ENCODE peak calls at places on chromosomes 4 and X, in six cellular contexts. C is pancreas, W is endothelial cell of umbilical vein, Y is fibroblast of lung, O is K562, V is heart left ventricle. P is an unnamed sample.
A peak's percentile ranks its signal among the peaks of the same experiment; 100 is the strongest.

GRCh38 chr4:20298986-20299385 is 47.3 kb downstream of the SLIT2 start:
- DNase-seq in V (no peak), W (no peak), O (no peak), C (no peak), Y (no peak), P (no peak)

GRCh38 chr4:184747034-184747830 is 13.3 kb upstream of the CENPU start:
- DNase-seq in O (peak; percentile 40), C (peak; percentile 91), Y (no peak), V (no peak), W (no peak), P (peak; percentile 44)

GRCh38 chr4:168724960-168725359 is 228.1 kb downstream of the PALLD start:
- DNase-seq in O (no peak), W (no peak), C (no peak), Y (peak; percentile 82), V (no peak), P (no peak)

GRCh38 chrX:28675173-28675572 is 87.9 kb downstream of the IL1RAPL1 start:
- DNase-seq in W (no peak), C (no peak), O (no peak), V (no peak), Y (no peak), P (no peak)

GRCh38 chr4:55158957-55159356 is 33.6 kb upstream of the KDR start:
- DNase-seq in C (no peak), O (no peak), Y (no peak), V (no peak), W (no peak), P (no peak)

GRCh38 chr4:45662996-45663395 is 460.9 kb downstream of the GABRG1 start:
- DNase-seq in O (no peak), V (peak; percentile 49), W (no peak), Y (peak; percentile 87), C (no peak), P (peak; percentile 48)

GRCh38 chrX:40504801-40505605 is 75.8 kb upstream of the ATP6AP2 start:
- DNase-seq in V (no peak), C (no peak), W (no peak), Y (peak; percentile 46), O (no peak), P (no peak)

GRCh38 chr4:96809563-96809962 is 969.7 kb downstream of the PDHA2 start:
- DNase-seq in V (no peak), Y (no peak), O (no peak), W (no peak), C (no peak), P (no peak)

GRCh38 chr4:127145001-127145400 is 487.8 kb upstream of the INTU start:
- DNase-seq in Y (no peak), C (no peak), V (no peak), O (no peak), W (no peak), P (no peak)

GRCh38 chrX:123743312-123743711 is 10.5 kb upstream of the THOC2 start:
- DNase-seq in Y (no peak), C (no peak), O (peak; percentile 12), V (no peak), W (no peak), P (no peak)

GRCh38 chr4:133355636-133356035 is 206.5 kb downstream of the PCDH10 start:
- DNase-seq in V (no peak), C (no peak), Y (peak; percentile 1), W (no peak), O (no peak), P (no peak)

GRCh38 chr4:123699823-123700822 is 303.5 kb downstream of the SPRY1 start:
- DNase-seq in C (no peak), V (peak; percentile 31), Y (peak; percentile 89), O (no peak), W (peak; percentile 84), P (no peak)

GRCh38 chr4:157818946-157819692 is 353.7 kb downstream of the GASK1B start:
- DNase-seq in W (no peak), V (no peak), O (no peak), Y (no peak), C (no peak), P (no peak)

GRCh38 chrX:134747006-134747405 is 88.7 kb upstream of the PLAC1 start:
- DNase-seq in C (no peak), O (no peak), V (no peak), Y (no peak), W (no peak), P (no peak)

GRCh38 chr4:41535911-41536361 is 2.0 kb upstream of the LIMCH1 start:
- DNase-seq in O (no peak), V (no peak), Y (no peak), W (peak; percentile 92), C (no peak), P (no peak)

GRCh38 chr4:17636696-17637351 is 22.4 kb downstream of the MED28 start:
- DNase-seq in C (peak; percentile 40), W (peak; percentile 56), V (peak; percentile 64), O (peak; percentile 70), Y (peak; percentile 75), P (peak; percentile 69)

GRCh38 chr4:171186700-171187099 is 626.5 kb upstream of the GALNTL6 start:
- DNase-seq in O (no peak), V (no peak), Y (no peak), W (no peak), C (peak; percentile 21), P (no peak)

GRCh38 chr4:677431-678293 is 3.3 kb downstream of the MYL5 start:
- DNase-seq in W (no peak), O (no peak), V (no peak), Y (no peak), C (no peak), P (no peak)
- H3K4me3 ChIP-seq in W (no peak overlapping the region), O (no peak overlapping the region), V (no peak overlapping the region), Y (no peak overlapping the region), C (no peak overlapping the region), P (no peak overlapping the region)

DNA sequence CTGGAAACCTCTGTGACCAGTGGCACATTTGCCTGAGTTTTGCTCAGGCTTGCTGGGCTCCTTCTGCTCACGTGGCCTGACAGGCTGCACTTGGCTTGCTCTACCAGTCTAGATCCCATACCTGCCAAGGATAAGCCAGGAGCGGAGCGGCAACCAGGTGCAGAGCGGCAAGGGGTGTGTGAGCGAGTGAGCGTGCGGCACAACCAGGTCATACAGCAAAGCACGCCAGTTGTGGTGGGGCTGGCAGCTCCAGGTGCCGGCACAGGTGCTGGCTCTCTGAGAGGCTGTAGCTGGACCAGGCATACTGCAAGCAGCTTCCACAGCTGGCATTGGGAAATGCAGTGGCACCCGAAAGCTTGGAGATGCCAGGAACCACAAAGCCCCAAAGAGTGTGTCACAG is 1495.1 kb downstream of the PCDH7 start:
- DNase-seq in C (no peak), V (no peak), O (no peak), W (no peak), Y (no peak), P (no peak)
- H3K27ac ChIP-seq in C (no peak overlapping the region), V (no peak overlapping the region), O (no peak overlapping the region), W (no peak overlapping the region), Y (no peak overlapping the region), P (no peak overlapping the region)

DNA sequence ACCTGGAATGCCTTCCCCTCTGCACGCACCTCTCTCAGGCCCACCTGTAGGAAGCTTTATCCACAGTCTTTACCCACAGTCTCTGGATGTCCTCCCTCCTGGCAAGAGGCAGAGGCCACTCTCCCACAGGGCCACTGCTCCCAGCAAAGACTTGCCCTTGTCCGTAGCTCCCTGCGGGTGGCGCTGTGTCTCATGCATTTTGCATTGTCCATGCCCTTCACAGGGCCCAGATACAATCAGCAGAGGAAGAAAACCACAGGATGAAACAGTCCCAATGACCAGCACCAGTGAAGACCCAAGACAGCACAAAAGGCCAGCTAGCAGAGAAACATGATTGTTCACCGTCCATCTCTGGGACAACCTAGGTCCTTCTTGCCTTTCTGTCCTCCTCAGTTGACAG is 2.1 kb upstream of the NSG1 start:
- DNase-seq in Y (no peak), W (no peak), O (peak; percentile 34), C (no peak), V (no peak), P (no peak)
- TF ChIP-seq CTCF in Y (peak; percentile 27), W (peak; percentile 47), O (peak; percentile 75), C (no peak), V (no peak), P (no peak)

GRCh38 chr4:163164591-163164990 is 2.1 kb downstream of the NAF1 start:
- DNase-seq in V (no peak), W (no peak), O (no peak), Y (no peak), C (no peak), P (no peak)
- H3K4me3 ChIP-seq in V (peak overlapping the region; percentile 81), W (peak overlapping the region; percentile 97), O (peak overlapping the region; percentile 89), Y (no peak overlapping the region), C (no peak overlapping the region), P (peak overlapping the region; percentile 94)

GRCh38 chrX:2710041-2710471 is 19.0 kb downstream of the CD99 start:
- DNase-seq in O (no peak), C (no peak), W (peak; percentile 85), V (no peak), Y (peak; percentile 74), P (no peak)

GRCh38 chrX:2712428-2712827 is 21.3 kb downstream of the CD99 start:
- DNase-seq in V (no peak), C (no peak), Y (no peak), O (no peak), W (no peak), P (no peak)

GRCh38 chrX:2711441-2711840 is 20.3 kb downstream of the CD99 start:
- DNase-seq in C (no peak), O (no peak), Y (no peak), W (no peak), V (no peak), P (no peak)

GRCh38 chrX:2708601-2709200 is 17.6 kb downstream of the CD99 start:
- DNase-seq in O (no peak), V (no peak), Y (no peak), W (no peak), C (no peak), P (no peak)

DNA sequence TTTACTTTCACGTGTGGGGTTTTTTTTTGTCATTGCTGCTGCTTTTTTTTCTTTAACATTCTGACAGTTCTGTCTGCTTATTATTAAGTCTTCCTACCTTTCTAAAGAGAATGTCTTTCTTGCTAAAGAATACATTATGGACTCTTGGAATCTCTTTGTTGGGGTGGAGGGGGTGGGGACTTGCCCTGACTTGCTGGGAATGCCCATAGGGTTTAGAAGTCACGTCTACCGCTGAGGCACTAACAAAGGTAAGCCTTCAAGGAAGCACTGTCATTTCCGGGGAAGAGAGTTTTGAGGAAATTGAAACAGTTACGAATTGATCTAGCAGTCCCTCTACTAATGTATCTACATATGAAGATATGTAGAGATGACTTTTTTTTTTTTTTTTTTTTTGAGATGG is 19.4 kb downstream of the CD99 start:
- DNase-seq in O (no peak), V (no peak), C (no peak), Y (no peak), W (no peak), P (no peak)
- H3K27ac ChIP-seq in O (peak overlapping the region; percentile 55), V (peak overlapping the region; percentile 50), C (no peak overlapping the region), Y (peak overlapping the region; percentile 92), W (peak overlapping the region; percentile 96), P (peak overlapping the region; percentile 74)

DNA sequence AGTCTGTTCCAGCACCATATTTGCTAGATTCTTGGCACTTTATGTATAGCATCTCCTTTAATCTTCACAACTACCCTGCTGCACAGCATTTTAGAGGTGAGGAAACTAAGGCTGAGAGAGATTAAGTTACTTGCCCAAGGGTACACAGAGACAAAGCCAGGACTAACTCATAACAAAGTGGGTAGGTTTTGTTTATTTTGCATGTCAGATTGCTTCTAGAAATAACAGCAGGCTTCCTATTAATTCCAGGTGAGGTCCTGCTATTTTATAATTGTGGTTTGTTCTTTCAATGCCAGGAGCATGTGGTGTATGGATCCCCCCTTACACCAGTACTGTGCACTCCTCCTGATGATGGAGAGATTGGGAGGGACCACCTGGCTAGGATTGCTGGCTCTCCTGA is 15.0 kb downstream of the TCEANC start:
- DNase-seq in C (no peak), W (no peak), Y (no peak), O (no peak), V (no peak), P (no peak)
- TF ChIP-seq CTCF in C (no peak), W (no peak), Y (no peak), O (no peak), V (no peak), P (no peak)

P was measured in left ventricle myocardium inferior.